ENCODE peak calls at places on chromosomes 4 and X, in five cellular contexts. One of them, this sample, is unnamed.
A peak's percentile ranks its signal among the peaks of the same experiment; 100 is the strongest.

GRCh38 chrX:133857648-133858269 is 127.6 kb downstream of the GPC3 start:
- DNase-seq in SW480: no peak
- DNase-seq in MCF 10A: no peak
- DNase-seq in T-helper 2 cell: no peak
- DNase-seq in WTC11: no peak
- DNase-seq in this sample: no peak

GRCh38 chrX:10198254-10198653 is 41.5 kb downstream of the CLCN4 start:
- DNase-seq in WTC11: no peak
- DNase-seq in SW480: no peak
- DNase-seq in MCF 10A: no peak
- DNase-seq in T-helper 2 cell: no peak
- DNase-seq in this sample: no peak

GRCh38 chrX:41522071-41522470 is 74.9 kb downstream of the NYX start:
- DNase-seq in T-helper 2 cell: no peak
- DNase-seq in MCF 10A: no peak
- DNase-seq in SW480: no peak
- DNase-seq in WTC11: no peak
- DNase-seq in this sample: no peak

GRCh38 chrX:76971393-76972376 is 475.5 kb upstream of the FGF16 start:
- DNase-seq in SW480: no peak
- DNase-seq in WTC11: no peak
- DNase-seq in T-helper 2 cell: no peak
- DNase-seq in MCF 10A: no peak
- DNase-seq in this sample: no peak

GRCh38 chrX:66622209-66622608 is 16.7 kb downstream of the EDA2R start:
- DNase-seq in MCF 10A: no peak
- DNase-seq in WTC11: no peak
- DNase-seq in SW480: no peak
- DNase-seq in T-helper 2 cell: no peak
- DNase-seq in this sample: no peak

GRCh38 chr4:140637836-140638235 is 69.1 kb upstream of the UCP1 start:
- DNase-seq in T-helper 2 cell: no peak
- DNase-seq in MCF 10A: peak; percentile 51
- DNase-seq in WTC11: peak; percentile 45
- DNase-seq in SW480: peak; percentile 16
- DNase-seq in this sample: no peak

GRCh38 chr4:74660866-74661265 is 133.5 kb downstream of the BTC start:
- DNase-seq in SW480: no peak
- DNase-seq in WTC11: no peak
- DNase-seq in T-helper 2 cell: no peak
- DNase-seq in MCF 10A: no peak
- DNase-seq in this sample: no peak

GRCh38 chr4:145694929-145695328 is 15.0 kb downstream of the C4orf51 start:
- DNase-seq in MCF 10A: no peak
- DNase-seq in WTC11: no peak
- DNase-seq in SW480: no peak
- DNase-seq in T-helper 2 cell: no peak
- DNase-seq in this sample: no peak

GRCh38 chr4:26701786-26702227 is 117.9 kb downstream of the TBC1D19 start:
- DNase-seq in WTC11: no peak
- DNase-seq in SW480: no peak
- DNase-seq in T-helper 2 cell: no peak
- DNase-seq in MCF 10A: no peak
- DNase-seq in this sample: no peak

GRCh38 chr4:113474017-113474416 is 287.5 kb downstream of the CAMK2D start:
- DNase-seq in WTC11: no peak
- DNase-seq in SW480: no peak
- DNase-seq in T-helper 2 cell: no peak
- DNase-seq in MCF 10A: peak; percentile 59
- DNase-seq in this sample: no peak

GRCh38 chr4:155515444-155515843 is 138.7 kb upstream of the MAP9 start:
- DNase-seq in T-helper 2 cell: no peak
- DNase-seq in WTC11: no peak
- DNase-seq in SW480: no peak
- DNase-seq in MCF 10A: no peak
- DNase-seq in this sample: no peak

GRCh38 chrX:85024044-85024443 is 20.4 kb downstream of the APOOL start:
- DNase-seq in WTC11: no peak
- DNase-seq in MCF 10A: no peak
- DNase-seq in T-helper 2 cell: no peak
- DNase-seq in SW480: no peak
- DNase-seq in this sample: no peak

GRCh38 chr4:10492486-10492885 is 35.3 kb upstream of the ZNF518B start:
- DNase-seq in WTC11: no peak
- DNase-seq in T-helper 2 cell: no peak
- DNase-seq in SW480: no peak
- DNase-seq in MCF 10A: no peak
- DNase-seq in this sample: no peak

GRCh38 chrX:38347136-38347535 is 5.3 kb upstream of the OTC start:
- DNase-seq in MCF 10A: peak; percentile 71
- DNase-seq in WTC11: no peak
- DNase-seq in T-helper 2 cell: no peak
- DNase-seq in SW480: no peak
- DNase-seq in this sample: no peak

GRCh38 chr4:124018383-124019317 is 622.1 kb downstream of the SPRY1 start:
- DNase-seq in T-helper 2 cell: no peak
- DNase-seq in WTC11: no peak
- DNase-seq in SW480: no peak
- DNase-seq in MCF 10A: no peak
- DNase-seq in this sample: peak; percentile 74

GRCh38 chr4:45453258-45453841 is 670.5 kb downstream of the GABRG1 start:
- DNase-seq in MCF 10A: peak; percentile 72
- DNase-seq in SW480: peak; percentile 58
- DNase-seq in T-helper 2 cell: no peak
- DNase-seq in WTC11: no peak
- DNase-seq in this sample: no peak

GRCh38 chrX:111270339-111270738 is at the start of gene CAPN6:
- DNase-seq in T-helper 2 cell: no peak
- DNase-seq in MCF 10A: peak; percentile 52
- DNase-seq in WTC11: peak; percentile 37
- DNase-seq in SW480: peak; percentile 24
- DNase-seq in this sample: no peak

GRCh38 chr4:174437756-174438155 is 84.5 kb downstream of the HPGD start:
- DNase-seq in T-helper 2 cell: no peak
- DNase-seq in SW480: no peak
- DNase-seq in MCF 10A: no peak
- DNase-seq in WTC11: no peak
- DNase-seq in this sample: no peak

GRCh38 chrX:102966701-102967100 is 29.6 kb downstream of the RAB40AL start:
- DNase-seq in MCF 10A: no peak
- DNase-seq in WTC11: no peak
- DNase-seq in T-helper 2 cell: no peak
- DNase-seq in SW480: no peak
- DNase-seq in this sample: no peak

This sample was measured in heart left ventricle.